ENCODE peak calls at places on chromosomes 7 and 10, in four cellular contexts. C is IMR-90, T is H1, M is mesenchymal stem cell. G is an unnamed sample.

GRCh38 chr10:103842605-103843004 is 12.8 kb downstream of the SH3PXD2A start:
- DNase-seq in C (no peak), T (no peak), M (no peak), G (no peak)

GRCh38 chr10:7971949-7972348 is 82.5 kb upstream of the GATA3 start:
- DNase-seq in C (no peak), T (no peak), M (no peak), G (no peak)

GRCh38 chr10:129702605-129703004 is 235.6 kb downstream of the MGMT start:
- DNase-seq in C (no peak), T (no peak), M (no peak), G (no peak)

GRCh38 chr10:3764626-3765375 is 20.2 kb downstream of the KLF6 start:
- DNase-seq in C (no peak), T (no peak), M (no peak), G (no peak)

GRCh38 chr7:76009672-76010600 is 15.5 kb upstream of the TMEM120A start:
- DNase-seq in C (no peak), T (no peak), M (no peak), G (no peak)

GRCh38 chr10:102674566-102674965 is 30.3 kb downstream of the TRIM8 start:
- DNase-seq in C (no peak), T (no peak), M (peak; percentile 33), G (peak; percentile 41)

GRCh38 chr7:94873239-94873638 is 34.2 kb upstream of the PPP1R9A start:
- DNase-seq in C (no peak), T (no peak), M (no peak), G (no peak)

GRCh38 chr7:80740778-80741545 is 102.5 kb downstream of the CD36 start:
- DNase-seq in C (peak; percentile 76), T (no peak), M (peak; percentile 24), G (no peak)

GRCh38 chr10:103231047-103231551 is 14.6 kb upstream of the RPEL1 start:
- DNase-seq in C (peak; percentile 97), T (no peak), M (peak; percentile 91), G (peak; percentile 99)

GRCh38 chr10:89837173-89838001 is 136.0 kb downstream of the KIF20B start:
- DNase-seq in C (peak; percentile 8), T (no peak), M (no peak), G (no peak)

GRCh38 chr10:29734980-29735627 is 100.3 kb upstream of the SVIL start:
- DNase-seq in C (no peak), T (peak; percentile 70), M (peak; percentile 54), G (peak; percentile 66)

GRCh38 chr10:71223365-71224058 is 11.1 kb downstream of the UNC5B start:
- DNase-seq in C (no peak), T (no peak), M (no peak), G (no peak)

GRCh38 chr10:44991571-44991970 is 9.2 kb upstream of the ZNF22 start:
- DNase-seq in C (no peak), T (no peak), M (no peak), G (no peak)

GRCh38 chr7:149854611-149855367 is 16.6 kb downstream of the ZNF862 start:
- DNase-seq in C (peak; percentile 51), T (peak; percentile 62), M (peak; percentile 22), G (peak; percentile 84)

GRCh38 chr10:421170-421569 is 268.3 kb downstream of the DIP2C start:
- DNase-seq in C (no peak), T (no peak), M (no peak), G (no peak)

GRCh38 chr10:129678186-129678585 is 211.1 kb downstream of the MGMT start:
- DNase-seq in C (no peak), T (no peak), M (no peak), G (no peak)

DNA sequence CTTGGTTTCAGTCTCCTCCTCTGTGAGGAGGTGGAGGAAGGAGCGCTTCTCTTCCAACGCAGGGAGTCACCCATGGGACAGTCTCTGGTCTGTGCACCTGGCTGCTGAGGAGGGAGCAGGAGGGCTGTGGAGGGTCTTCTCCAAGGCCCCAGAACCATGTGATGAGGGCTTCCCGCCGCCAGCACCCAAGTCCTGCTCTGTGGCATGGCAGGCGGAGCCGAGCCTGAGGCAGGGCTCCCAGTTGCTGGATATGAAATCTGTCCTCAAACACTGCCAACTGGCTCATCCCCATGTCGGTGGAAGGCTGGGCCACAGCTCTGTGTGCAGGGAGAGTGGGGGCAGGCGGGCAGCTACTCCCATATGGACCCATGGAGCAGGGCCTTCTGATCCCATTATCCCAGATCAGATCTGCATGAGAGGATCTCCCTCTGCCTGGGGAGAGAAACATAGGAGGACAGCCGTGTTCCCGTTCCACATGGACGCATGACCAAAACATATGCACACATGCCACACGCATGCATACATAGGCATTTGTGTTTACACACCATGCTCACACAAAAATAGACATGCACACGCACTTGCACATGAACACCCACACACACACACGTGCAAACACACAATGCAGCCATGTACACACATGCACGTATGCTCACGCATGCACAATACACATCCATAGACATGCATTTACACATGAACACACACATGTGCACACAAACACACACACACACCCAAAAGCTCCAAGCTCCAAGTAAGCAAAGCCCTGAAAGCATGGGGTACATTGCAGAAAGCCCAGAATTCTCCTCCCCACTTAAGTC is 38.8 kb upstream of the EN2 start:
- DNase-seq in C (no peak), T (no peak), M (no peak), G (no peak)
- H3K23ac ChIP-seq in C (no peak overlapping the region), T (no peak overlapping the region), M (no peak overlapping the region), G (no peak overlapping the region)

DNA sequence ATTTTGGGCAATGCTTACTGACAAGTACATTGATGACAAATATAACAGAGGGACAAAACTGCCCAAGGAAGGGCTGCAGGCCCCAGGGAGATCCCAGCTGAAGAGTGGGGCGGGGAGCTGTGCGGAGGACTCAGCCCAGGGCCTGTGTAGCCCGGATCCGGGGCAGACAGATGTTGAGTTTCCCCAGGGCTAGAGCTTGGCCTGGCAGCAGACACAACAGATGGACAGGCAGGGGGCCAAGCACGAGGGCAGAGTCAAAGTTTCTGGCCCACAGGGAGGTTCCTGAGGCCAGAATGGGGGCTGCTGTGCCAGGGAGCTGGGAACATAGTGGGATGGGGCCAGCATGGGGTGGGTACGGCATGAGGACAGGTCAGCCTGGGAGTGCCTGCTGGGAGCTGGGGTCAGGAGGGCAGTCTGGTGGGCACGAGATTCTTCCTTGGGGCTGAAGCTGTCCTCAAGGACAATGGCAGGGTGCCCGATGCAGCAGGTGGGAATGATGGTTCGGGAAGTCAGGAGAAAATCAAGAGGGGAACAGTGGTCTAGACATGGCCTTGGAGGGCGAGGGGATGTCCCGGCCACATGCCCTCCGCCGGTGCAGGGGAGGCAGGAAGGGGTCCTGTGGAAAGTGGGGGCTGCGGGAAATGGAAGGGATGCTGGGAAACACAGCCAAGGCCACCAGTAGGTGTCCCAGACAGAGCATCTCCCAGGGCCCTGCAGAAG is 519.1 kb upstream of the FOXK1 start:
- DNase-seq in C (no peak), T (no peak), M (no peak), G (no peak)
- H2BK5ac ChIP-seq in C (no peak overlapping the region), T (no peak overlapping the region), M (no peak overlapping the region), G (no peak overlapping the region)

GRCh38 chr7:116526897-116527296 is 2.1 kb downstream of the CAV1 start:
- DNase-seq in C (no peak), T (no peak), M (peak; percentile 57), G (no peak)
- H3K23ac ChIP-seq in C (peak overlapping the region; percentile 100), T (no peak overlapping the region), M (no peak overlapping the region), G (peak overlapping the region; percentile 82)

GRCh38 chr10:78513986-78514385 is 480.3 kb downstream of the RPS24 start:
- DNase-seq in C (no peak), T (peak; percentile 16), M (no peak), G (peak; percentile 11)
- H2BK5ac ChIP-seq in C (no peak overlapping the region), T (no peak overlapping the region), M (no peak overlapping the region), G (no peak overlapping the region)

DNA sequence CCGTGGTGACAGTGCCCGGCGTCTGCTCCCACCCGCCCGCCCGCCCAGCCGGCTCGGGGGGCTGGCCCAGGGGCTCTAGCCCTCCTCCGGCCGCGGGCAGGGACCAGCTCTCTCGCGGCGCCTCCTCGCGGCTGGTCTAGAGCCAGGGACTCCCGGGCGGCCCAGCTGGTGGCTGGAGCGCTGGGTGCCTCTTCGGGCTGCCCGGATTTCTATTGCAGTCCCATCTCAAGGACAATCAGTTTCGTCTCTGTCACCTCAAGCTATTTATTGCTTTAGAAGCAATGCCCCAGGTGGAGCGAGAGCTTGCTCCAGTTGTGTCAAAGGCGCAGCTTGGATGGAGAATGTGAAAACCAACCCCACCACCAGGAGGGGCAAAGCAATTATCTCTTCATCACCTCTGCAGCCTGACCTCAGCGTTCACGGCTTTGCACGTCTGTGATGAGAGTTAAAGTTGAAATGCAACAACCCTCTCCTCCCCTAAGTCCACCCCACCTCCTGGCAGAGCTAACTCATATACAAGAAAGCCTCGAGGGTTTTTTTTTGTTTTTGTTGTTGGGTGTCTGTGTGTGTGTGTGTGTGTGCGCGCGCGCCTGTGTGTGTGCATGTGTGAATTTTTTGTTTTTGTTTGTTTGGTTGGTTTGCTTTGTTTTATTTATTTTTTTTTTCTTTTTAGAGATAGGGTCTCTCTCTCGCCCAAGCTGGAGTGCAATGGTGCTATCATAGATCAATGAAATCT is at the start of gene ITGA8:
- DNase-seq in C (no peak), T (no peak), M (peak; percentile 71), G (peak; percentile 83)
- H3K23ac ChIP-seq in C (no peak within 1 kb of the TSS), T (no peak within 1 kb of the TSS), M (no peak within 1 kb of the TSS), G (no peak within 1 kb of the TSS)

DNA sequence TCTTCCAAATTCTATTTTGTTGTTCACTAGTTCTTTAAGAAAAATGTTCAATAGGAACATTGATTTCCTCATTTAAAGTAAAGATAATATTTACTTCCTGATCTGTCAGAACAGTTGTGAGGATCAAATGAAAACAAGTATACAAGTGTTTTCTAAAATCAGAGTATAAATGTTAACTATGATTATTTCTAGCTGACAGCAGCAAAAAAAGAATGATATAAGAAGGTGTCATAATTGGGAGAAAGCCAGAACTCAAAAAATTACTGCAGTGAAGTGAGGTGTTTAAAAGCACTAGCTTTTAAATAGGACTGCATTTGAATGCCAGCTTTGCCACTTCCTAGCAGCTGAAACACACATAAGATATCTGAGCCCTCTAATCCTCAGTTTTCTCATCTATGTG is 283.3 kb downstream of the RNLS start:
- DNase-seq in C (no peak), T (no peak), M (no peak), G (no peak)
- H2BK5ac ChIP-seq in C (no peak overlapping the region), T (no peak overlapping the region), M (no peak overlapping the region), G (no peak overlapping the region)

GRCh38 chr7:136180984-136181383 is 203.8 kb upstream of the MTPN start:
- DNase-seq in C (no peak), T (no peak), M (no peak), G (no peak)
- H3K23ac ChIP-seq in C (no peak overlapping the region), T (no peak overlapping the region), M (no peak overlapping the region), G (no peak overlapping the region)

DNA sequence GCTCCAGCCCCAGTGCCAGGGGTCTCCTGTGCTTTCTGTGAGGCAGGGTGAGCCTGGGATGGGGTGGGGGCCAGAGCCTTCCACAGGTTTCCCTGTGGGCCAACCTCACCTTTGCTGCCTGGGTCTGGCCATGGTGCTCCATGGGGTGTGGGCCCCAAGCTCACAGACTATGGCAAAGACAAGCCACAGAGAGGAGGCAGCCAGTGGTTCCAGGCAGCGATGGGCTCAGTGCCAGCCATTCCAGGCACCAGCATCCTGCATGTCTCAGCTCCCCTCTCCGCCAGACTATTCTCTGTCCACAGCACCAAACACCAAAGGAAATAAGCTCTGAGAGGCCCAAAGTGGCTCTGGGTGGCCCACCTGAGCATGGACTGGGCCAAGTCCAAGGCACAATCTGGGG is 133.5 kb downstream of the PTPN20 start:
- DNase-seq in C (no peak), T (no peak), M (no peak), G (no peak)
- H2BK5ac ChIP-seq in C (no peak overlapping the region), T (no peak overlapping the region), M (no peak overlapping the region), G (no peak overlapping the region)

G was measured in mesendoderm.